ENCODE peak calls at places on chromosomes 13 and 19, in eight cellular contexts. T is aorta; L is activated CD8-positive, alpha-beta memory T cell treated with anti-CD3 and anti-CD28 coated beads, Interleukin-2, amount 10 ng/mL, durations not matched to agents 7 days and 5 days; U is upper lobe of left lung; J is mucosa of descending colon; A is Right ventricle myocardium superior; Z is Panc1; Y is activated CD4-positive, alpha-beta T cell treated with anti-CD3 and anti-CD28 coated beads for 36 hours. E is an unnamed sample.

GRCh38 chr13:41562541-41563178 is 105.3 kb downstream of the RGCC start:
- ATAC-seq in T (no peak), A (no peak), U (no peak), J (no peak), L (no peak), Y (no peak), Z (no peak), E (no peak)

GRCh38 chr19:2230807-2231533 is 5.2 kb downstream of the PLEKHJ1 start:
- ATAC-seq in L (no peak), A (no peak), U (no peak), Z (peak), Y (no peak), T (no peak), J (no peak), E (no peak)

GRCh38 chr13:24684600-24684998 is 4.4 kb downstream of the ATP12A start:
- ATAC-seq in Y (peak), Z (no peak), A (no peak), L (peak), T (peak), U (no peak), J (no peak), E (peak)

GRCh38 chr13:113224486-113224885 is 15.1 kb downstream of the CUL4A start:
- ATAC-seq in Z (no peak), U (no peak), J (no peak), T (no peak), A (peak), L (no peak), Y (no peak), E (no peak)

GRCh38 chr19:6531163-6531955 is 533 bp downstream of the TNFSF9 start:
- ATAC-seq in A (no peak), U (no peak), J (peak), T (no peak), Z (peak), L (peak), Y (peak), E (no peak)

GRCh38 chr13:44865722-44866484 is 123.4 kb downstream of the NUFIP1 start:
- ATAC-seq in U (no peak), Y (no peak), T (no peak), A (no peak), Z (no peak), L (no peak), J (no peak), E (no peak)

GRCh38 chr19:54109651-54110050 is 5.8 kb downstream of the TFPT start:
- ATAC-seq in T (no peak), Y (no peak), A (no peak), U (no peak), Z (peak), L (no peak), J (no peak), E (no peak)

GRCh38 chr19:13013649-13014048 is 18.4 kb downstream of the NFIX start:
- ATAC-seq in U (no peak), Y (no peak), J (no peak), A (no peak), L (no peak), T (no peak), Z (no peak), E (no peak)

GRCh38 chr19:2129486-2129885 is 21.9 kb downstream of the AP3D1 start:
- ATAC-seq in Y (no peak), Z (no peak), L (no peak), A (peak), U (no peak), J (no peak), T (no peak), E (no peak)

GRCh38 chr19:17606786-17607185 is 51.3 kb downstream of the COLGALT1 start:
- ATAC-seq in A (no peak), T (no peak), L (no peak), J (no peak), Z (peak), Y (no peak), U (no peak), E (no peak)

GRCh38 chr13:103044054-103044453 is 22.2 kb downstream of the SLC10A2 start:
- ATAC-seq in Y (no peak), L (no peak), Z (no peak), T (no peak), A (no peak), J (no peak), U (no peak), E (no peak)

GRCh38 chr13:76630629-76631028 is 255.6 kb downstream of the KCTD12 start:
- ATAC-seq in J (no peak), L (no peak), A (no peak), Y (no peak), T (no peak), U (no peak), Z (no peak), E (no peak)

GRCh38 chr19:44722131-44723121 is 23.5 kb downstream of the CEACAM16 start:
- ATAC-seq in L (no peak), J (no peak), U (no peak), Y (no peak), T (no peak), A (no peak), Z (no peak), E (no peak)

GRCh38 chr13:57003682-57004081 is 137.0 kb upstream of the PRR20A start:
- ATAC-seq in U (no peak), L (no peak), T (no peak), Z (no peak), Y (no peak), A (no peak), J (no peak), E (no peak)